ENCODE peak calls at places on chromosomes 3 and 15, in nine cellular contexts. N, G, X, H, M, E, J, D and V are unnamed samples.

GRCh38 chr3:179323197-179323901 is 518 bp downstream of the ZNF639 start:
- DNase-seq in N (peak), G (peak), X (peak), H (peak), M (peak), E (peak), J (peak), D (no peak), V (peak)

GRCh38 chr15:84685304-84685703 is 27.3 kb upstream of the NMB start:
- DNase-seq in N (peak), G (peak), X (no peak), H (peak), M (peak), E (peak), J (no peak), D (peak), V (no peak)

GRCh38 chr3:128457918-128458317 is 8.8 kb downstream of the DNAJB8 start:
- DNase-seq in N (no peak), G (no peak), X (no peak), H (no peak), M (no peak), E (no peak), J (no peak), D (no peak), V (no peak)

GRCh38 chr15:68639926-68640600 is 61.3 kb downstream of the CORO2B start:
- DNase-seq in N (no peak), G (no peak), X (no peak), H (no peak), M (no peak), E (peak), J (no peak), D (no peak), V (no peak)

GRCh38 chr3:189827108-189827507 is 195.9 kb downstream of the TP63 start:
- DNase-seq in N (no peak), G (no peak), X (no peak), H (no peak), M (no peak), E (no peak), J (no peak), D (no peak), V (no peak)

GRCh38 chr15:59838900-59839299 is 149.8 kb upstream of the BNIP2 start:
- DNase-seq in N (no peak), G (no peak), X (peak), H (no peak), M (no peak), E (no peak), J (no peak), D (no peak), V (no peak)

GRCh38 chr3:49534581-49535495 is 19.4 kb upstream of the BSN start:
- DNase-seq in N (no peak), G (no peak), X (no peak), H (no peak), M (no peak), E (no peak), J (no peak), D (peak), V (no peak)

GRCh38 chr3:59327324-59327939 is 277.6 kb upstream of the CFAP20DC start:
- DNase-seq in N (peak), G (peak), X (no peak), H (no peak), M (no peak), E (peak), J (no peak), D (peak), V (no peak)